ENCODE peak calls at places on chromosomes 5 and 9, in four cellular contexts. I, P, W and F are unnamed samples.

GRCh38 chr5:10469253-10470030 is 27.8 kb downstream of the ROPN1L start:
- DNase-seq in I (no peak), P (peak), W (no peak), F (peak)

GRCh38 chr9:70421272-70422180 is 7.1 kb upstream of the KLF9 start:
- DNase-seq in W (peak), P (no peak), I (peak), F (peak)

GRCh38 chr9:89319015-89319905 is 960 bp downstream of the SECISBP2 start:
- DNase-seq in I (no peak), P (no peak), W (no peak), F (no peak)

GRCh38 chr5:59279979-59280378 is 613.5 kb downstream of the PDE4D start:
- DNase-seq in I (no peak), P (no peak), W (no peak), F (no peak)

GRCh38 chr5:39623291-39623865 is 198.6 kb upstream of the DAB2 start:
- DNase-seq in W (no peak), P (no peak), I (no peak), F (no peak)

GRCh38 chr5:16508730-16509531 is 43.3 kb upstream of the ZNF622 start:
- DNase-seq in W (peak), P (peak), I (peak), F (no peak)

GRCh38 chr5:107058239-107058638 is 612.5 kb downstream of the EFNA5 start:
- DNase-seq in W (no peak), I (no peak), P (no peak), F (no peak)

GRCh38 chr5:64165500-64166200 is at the start of gene RNF180:
- DNase-seq in W (peak), P (peak), I (peak), F (peak)

GRCh38 chr5:76782444-76782843 is 36.4 kb upstream of the F2RL1 start:
- DNase-seq in W (no peak), P (no peak), I (no peak), F (peak)

GRCh38 chr5:76785493-76785892 is 33.3 kb upstream of the F2RL1 start:
- DNase-seq in W (no peak), I (no peak), P (peak), F (peak)

GRCh38 chr5:76775921-76776320 is 42.9 kb upstream of the F2RL1 start:
- DNase-seq in P (no peak), I (no peak), W (no peak), F (no peak)

GRCh38 chr5:76787237-76787636 is 31.6 kb upstream of the F2RL1 start:
- DNase-seq in P (peak), I (no peak), W (no peak), F (peak)

GRCh38 chr5:76781775-76782174 is 37.1 kb upstream of the F2RL1 start:
- DNase-seq in I (no peak), W (no peak), P (no peak), F (no peak)
- H2AFZ ChIP-seq in I (peak), W (peak), P (no peak), F (no peak)

GRCh38 chr5:32753765-32754164 is 42.6 kb downstream of the NPR3 start:
- DNase-seq in W (peak), I (no peak), P (peak), F (no peak)
- TF ChIP-seq CTCF in W (no peak), I (no peak), P (peak), F (no peak)

GRCh38 chr5:31941356-31941755 is 232.8 kb downstream of the GOLPH3 start:
- DNase-seq in W (no peak), I (no peak), P (no peak), F (no peak)
- H2AFZ ChIP-seq in W (no peak), I (no peak), P (no peak), F (no peak)

GRCh38 chr9:110142868-110143866 is 64.8 kb downstream of the C9orf152 start:
- DNase-seq in W (peak), I (peak), P (peak), F (no peak)
- TF ChIP-seq CTCF in W (peak), I (peak), P (peak), F (no peak)

DNA sequence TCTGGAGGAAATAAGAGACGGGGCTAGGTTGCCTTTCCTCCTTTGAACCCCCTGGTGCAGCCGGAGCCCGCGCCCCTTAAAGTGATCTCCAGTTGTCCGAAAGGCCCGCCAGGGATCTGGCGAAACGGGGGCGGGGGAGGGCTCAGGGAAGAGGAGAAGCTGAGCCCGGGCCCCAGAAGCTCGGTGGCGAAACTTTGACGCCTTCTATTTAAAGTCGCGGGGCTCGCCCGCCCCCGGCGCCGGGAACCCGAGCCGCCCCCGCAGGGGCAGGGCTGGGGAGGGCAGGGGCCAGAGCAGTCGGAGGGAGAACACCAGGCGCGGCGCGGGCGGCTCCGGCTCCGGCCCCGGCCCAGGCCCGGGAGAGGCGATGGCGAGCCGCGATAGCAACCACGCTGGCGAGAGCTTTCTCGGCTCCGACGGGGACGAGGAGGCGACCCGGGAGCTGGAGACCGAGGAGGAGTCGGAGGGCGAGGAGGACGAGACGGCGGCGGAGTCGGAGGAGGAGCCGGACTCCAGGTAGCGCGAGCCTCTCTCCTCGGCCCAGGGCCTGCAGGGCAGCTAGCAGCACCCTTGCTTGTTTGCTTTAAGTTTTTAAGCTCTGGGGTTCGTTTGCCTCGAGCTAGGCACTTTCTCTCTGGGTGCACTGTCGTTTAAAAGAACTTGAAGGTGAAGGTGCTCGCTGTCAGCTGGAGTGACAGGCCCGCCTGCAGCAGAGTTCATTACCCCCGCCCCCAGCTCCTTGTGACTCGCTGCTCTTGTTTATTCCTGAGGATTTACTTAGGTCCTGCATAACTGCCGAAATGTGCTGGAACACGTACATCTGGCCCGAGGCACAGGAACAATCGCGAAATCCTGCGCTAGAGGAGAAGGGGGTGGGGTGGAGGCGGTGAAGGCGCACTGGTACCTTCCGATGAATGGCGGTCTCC is at the start of gene CMYA5:
- DNase-seq in W (peak), P (no peak), I (peak), F (no peak)
- H2AFZ ChIP-seq in W (peak), P (no peak), I (peak), F (peak)

GRCh38 chr9:133199648-133200321 is 9.3 kb downstream of the OBP2B start:
- DNase-seq in I (peak), W (no peak), P (no peak), F (no peak)
- TF ChIP-seq CTCF in I (peak), W (no peak), P (no peak), F (no peak)

GRCh38 chr5:138338411-138339085 is 482 bp downstream of the FAM53C start:
- DNase-seq in W (no peak), I (no peak), P (no peak), F (no peak)
- H2AFZ ChIP-seq in W (no peak), I (no peak), P (no peak), F (no peak)

GRCh38 chr5:57085306-57086081 is 88.4 kb upstream of the GPBP1 start:
- DNase-seq in P (no peak), W (no peak), I (no peak), F (no peak)

GRCh38 chr5:57082441-57083067 is 91.3 kb upstream of the GPBP1 start:
- DNase-seq in I (peak), W (no peak), P (peak), F (no peak)
- TF ChIP-seq CTCF in I (peak), W (peak), P (peak), F (no peak)

DNA sequence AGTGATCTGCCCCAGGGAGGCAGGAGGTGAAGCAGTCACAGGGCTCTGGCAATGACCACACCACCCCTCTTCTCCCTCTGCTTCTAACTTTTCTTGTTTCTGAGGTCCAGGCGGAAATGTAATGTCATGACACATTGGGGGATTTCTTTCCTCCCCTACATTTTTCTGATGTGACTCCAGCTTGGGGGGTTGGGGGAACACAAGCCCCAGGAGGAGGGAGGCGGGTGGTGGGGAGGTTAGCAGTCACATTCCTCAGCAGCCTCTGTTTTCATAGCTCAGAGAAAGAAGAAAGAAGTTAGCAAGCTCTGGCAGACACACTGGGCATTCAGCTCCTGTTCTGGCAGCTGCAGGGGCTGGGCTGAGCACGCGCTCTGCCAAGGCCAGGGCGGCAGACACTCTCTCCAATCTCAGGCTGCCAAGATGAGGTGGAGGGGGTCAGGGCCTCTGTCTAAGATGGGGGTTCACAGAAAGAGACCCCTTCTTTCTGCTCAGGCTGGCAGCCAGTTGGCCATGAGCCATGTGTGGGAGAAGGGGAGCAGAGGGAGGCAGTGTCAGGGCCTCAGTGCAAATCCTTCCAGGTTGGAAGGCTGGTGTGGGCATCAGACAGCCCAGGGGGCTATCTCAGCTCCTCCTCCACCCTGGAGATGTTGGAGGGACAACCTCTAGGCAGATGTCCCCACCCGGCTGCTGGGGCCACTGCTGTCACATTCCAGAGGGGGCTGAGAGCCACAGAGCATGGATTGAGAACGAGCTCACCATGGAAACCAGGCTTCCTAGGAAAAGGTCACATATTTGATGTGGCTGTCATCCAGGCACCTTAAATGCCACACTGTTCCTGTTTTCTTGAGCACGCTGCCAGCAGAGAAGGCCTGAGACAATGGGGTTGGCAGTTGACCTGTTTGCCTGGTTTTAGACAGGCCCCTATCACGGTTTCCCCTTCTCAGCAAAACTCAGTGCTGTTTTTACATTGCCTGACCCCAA is 20.1 kb upstream of the PFDN1 start:
- DNase-seq in P (peak), I (peak), W (peak), F (peak)
- H2AFZ ChIP-seq in P (peak), I (no peak), W (peak), F (no peak)